ENCODE peak calls at places on chromosome 5, in seven cellular contexts. W is esophagus muscularis mucosa, C is HS-27A, U is ecto neural progenitor cell, Q is brain microvascular endothelial cell, F is K562, T is amygdala. L is an unnamed sample.

GRCh38 chr5:121949885-121950284 is 11.9 kb upstream of the SRFBP1 start:
- DNase-seq in W (no peak), C (no peak), U (no peak), Q (peak; percentile 26), F (peak; percentile 17), T (no peak), L (peak; percentile 79)

GRCh38 chr5:14580037-14581034 is 1.3 kb upstream of the OTULINL start:
- DNase-seq in W (no peak), C (no peak), U (no peak), Q (no peak), F (no peak), T (no peak), L (peak; percentile 75)

GRCh38 chr5:139561655-139562451 is 714 bp downstream of the UBE2D2 start:
- DNase-seq in W (no peak), C (no peak), U (no peak), Q (no peak), F (peak; percentile 81), T (peak; percentile 33), L (peak; percentile 84)

GRCh38 chr5:1418921-1419280 is 26.3 kb downstream of the SLC6A3 start:
- DNase-seq in W (no peak), C (no peak), U (no peak), Q (no peak), F (no peak), T (no peak), L (no peak)

GRCh38 chr5:1642221-1642620 is 118.5 kb upstream of the LPCAT1 start:
- DNase-seq in W (no peak), C (no peak), U (no peak), Q (no peak), F (no peak), T (no peak), L (no peak)

GRCh38 chr5:170491479-170491878 is 12.3 kb upstream of the KCNIP1 start:
- DNase-seq in W (no peak), C (peak; percentile 59), U (no peak), Q (peak; percentile 59), F (no peak), T (no peak), L (peak; percentile 44)

GRCh38 chr5:56115589-56115988 is 117.5 kb downstream of the ANKRD55 start:
- DNase-seq in W (no peak), C (no peak), U (no peak), Q (no peak), F (no peak), T (no peak), L (no peak)

GRCh38 chr5:116291271-116291670 is 206.4 kb downstream of the COMMD10 start:
- DNase-seq in W (no peak), C (no peak), U (no peak), Q (no peak), F (no peak), T (no peak), L (peak; percentile 53)

GRCh38 chr5:149235841-149236240 is 35.8 kb upstream of the AFAP1L1 start:
- DNase-seq in W (no peak), C (no peak), U (no peak), Q (no peak), F (no peak), T (no peak), L (no peak)

GRCh38 chr5:134577022-134577795 is 51.7 kb downstream of the JADE2 start:
- DNase-seq in W (no peak), C (no peak), U (no peak), Q (peak; percentile 54), F (no peak), T (no peak), L (peak; percentile 35)

GRCh38 chr5:4199461-4199860 is 603.8 kb downstream of the IRX1 start:
- DNase-seq in W (peak; percentile 83), C (no peak), U (no peak), Q (no peak), F (no peak), T (no peak), L (no peak)

L was measured in trophoblast cell.